ENCODE peak calls at places on chromosomes 4 and X, in four cellular contexts. B is HFF-Myc, G is AG10803, S is stomach. W is an unnamed sample.

GRCh38 chr4:113880240-113881028 is 99.0 kb downstream of the ARSJ start:
- DNase-seq in S (no peak), B (no peak), G (no peak), W (no peak)

GRCh38 chr4:7939377-7940108 is at the start of gene AFAP1:
- DNase-seq in S (peak), G (peak), B (no peak), W (no peak)

GRCh38 chr4:112231779-112232713 is at the start of gene AP1AR:
- DNase-seq in S (peak), B (no peak), G (peak), W (peak)

GRCh38 chrX:140572724-140573123 is 67.9 kb upstream of the SOX3 start:
- DNase-seq in G (peak), S (peak), B (no peak), W (no peak)

GRCh38 chrX:134676440-134676839 is 18.2 kb upstream of the PLAC1 start:
- DNase-seq in S (no peak), B (no peak), G (peak), W (no peak)

GRCh38 chr4:77652237-77652897 is 46.7 kb downstream of the CXCL13 start:
- DNase-seq in S (no peak), G (no peak), B (no peak), W (no peak)

GRCh38 chrX:2794336-2794735 is 34.4 kb upstream of the GYG2 start:
- DNase-seq in B (no peak), G (no peak), S (no peak), W (no peak)

GRCh38 chr4:89173336-89174090 is 62.2 kb downstream of the TIGD2 start:
- DNase-seq in B (no peak), S (no peak), G (no peak), W (no peak)

GRCh38 chr4:17763931-17764330 is 17.5 kb downstream of the FAM184B start:
- DNase-seq in B (no peak), G (no peak), S (no peak), W (no peak)

GRCh38 chr4:84644087-84644486 is 61.2 kb downstream of the CDS1 start:
- DNase-seq in B (no peak), S (no peak), G (no peak), W (no peak)

GRCh38 chr4:23036503-23036902 is 343.8 kb downstream of the GBA3 start:
- DNase-seq in S (no peak), B (no peak), G (peak), W (no peak)

GRCh38 chr4:186264660-186265059 is 1.3 kb upstream of the F11 start:
- DNase-seq in S (no peak), G (no peak), B (no peak), W (no peak)

GRCh38 chr4:186265683-186266648 is at the start of gene F11:
- DNase-seq in G (no peak), S (no peak), B (no peak), W (no peak)

GRCh38 chr4:186260117-186260503 is 5.9 kb upstream of the F11 start:
- DNase-seq in B (no peak), G (no peak), S (no peak), W (no peak)

GRCh38 chr4:186258216-186258811 is 7.7 kb upstream of the F11 start:
- DNase-seq in B (no peak), S (no peak), G (no peak), W (no peak)

GRCh38 chr4:186260504-186261448 is 5.2 kb upstream of the F11 start:
- DNase-seq in S (no peak), G (no peak), B (no peak), W (peak)
- H3K4me3 ChIP-seq in S (no peak), G (no peak), B (no peak), W (no peak)

DNA sequence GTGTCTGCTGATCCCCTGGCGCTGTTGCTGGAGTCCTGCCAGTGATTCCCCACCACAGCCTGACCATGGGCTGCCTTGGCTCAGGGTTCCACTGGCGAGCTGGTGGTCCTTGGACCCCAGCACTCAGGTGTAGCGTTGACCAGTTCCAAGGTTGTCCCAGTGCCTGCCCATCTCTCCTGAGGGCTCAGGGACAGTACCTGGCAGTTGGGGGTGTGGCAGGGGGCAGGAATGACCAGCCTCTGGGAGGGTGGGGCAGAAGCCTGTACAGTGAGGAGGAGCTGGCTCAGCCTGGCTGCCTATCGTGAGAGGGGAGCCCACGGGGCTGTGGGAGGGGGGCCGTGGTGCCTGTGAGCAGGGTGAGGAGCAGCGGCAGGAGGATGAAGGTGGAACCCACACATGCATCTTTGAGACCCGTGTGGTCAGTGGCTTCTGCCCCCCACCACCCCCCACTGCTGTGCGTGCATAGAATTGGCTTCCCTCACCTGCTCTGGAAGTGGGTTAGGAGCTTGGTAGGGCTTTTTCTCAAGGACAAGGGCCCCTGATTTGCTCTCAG is 12.6 kb upstream of the MSANTD1 start:
- DNase-seq in G (no peak), S (no peak), B (no peak), W (no peak)
- H3K4me3 ChIP-seq in G (no peak), S (no peak), B (no peak), W (no peak)

DNA sequence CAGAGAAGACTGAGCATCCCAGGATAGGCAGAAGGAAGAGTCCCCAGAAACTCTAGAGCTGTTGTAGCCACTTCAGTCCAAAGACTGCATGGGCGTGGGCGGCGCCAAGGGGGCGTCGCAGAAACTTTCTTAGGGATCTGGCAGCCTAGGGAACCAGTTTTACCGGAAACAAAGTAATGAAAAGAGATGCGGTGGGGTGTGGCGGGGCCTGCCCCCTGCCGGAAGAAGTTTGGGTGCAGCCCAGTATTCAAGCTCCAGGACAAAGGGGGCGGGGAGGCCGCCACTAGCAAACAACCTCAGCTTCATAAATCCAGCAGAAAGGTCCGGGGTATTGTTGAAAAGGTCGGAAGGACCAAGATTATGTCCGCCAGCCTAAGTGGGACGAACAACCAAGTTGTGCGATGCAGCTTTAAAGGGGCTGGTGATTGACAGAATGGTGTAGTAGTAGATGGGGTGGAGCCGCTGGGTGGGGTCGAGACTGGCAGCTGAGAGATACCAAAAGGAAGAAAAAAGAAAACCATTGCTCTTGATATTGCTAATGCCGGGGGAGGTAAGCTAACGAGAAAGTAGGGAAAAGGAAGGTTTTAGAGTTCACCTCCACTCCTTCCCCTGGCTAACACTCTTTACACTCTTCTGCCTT is 190.5 kb downstream of the RRAGB start:
- DNase-seq in B (no peak), S (peak), G (peak), W (no peak)
- H3K4me3 ChIP-seq in B (peak), S (peak), G (peak), W (peak)

DNA sequence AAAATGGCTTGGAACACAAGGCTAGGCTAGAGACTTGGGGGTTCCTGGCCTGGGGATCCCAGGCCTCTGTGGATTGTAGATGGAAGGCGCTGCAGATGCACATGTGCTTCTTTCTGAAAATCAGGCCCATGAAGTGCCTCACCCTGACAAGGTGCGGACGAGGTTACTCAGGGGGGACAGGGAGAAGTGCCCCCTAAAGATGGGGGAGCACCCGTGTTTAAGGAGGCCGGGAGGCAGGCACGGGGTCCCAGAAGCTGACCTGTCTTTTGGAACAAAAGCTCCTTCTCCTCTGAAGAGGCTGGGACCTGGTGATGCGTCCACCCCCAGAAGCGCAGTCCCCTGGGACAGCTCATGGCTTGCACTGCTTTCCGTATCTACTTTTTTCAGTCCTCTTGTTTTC is 2.4 kb downstream of the PDZD4 start:
- DNase-seq in S (no peak), G (no peak), B (no peak), W (no peak)
- H3K4me3 ChIP-seq in S (peak), G (no peak), B (no peak), W (no peak)

GRCh38 chr4:129806986-129807385 is 711.0 kb downstream of the C4orf33 start:
- DNase-seq in B (no peak), S (no peak), G (no peak), W (no peak)
- H3K4me3 ChIP-seq in B (no peak), S (no peak), G (no peak), W (no peak)

W was measured in epithelial cell of proximal tubule.